ENCODE peak calls at places on chromosomes 13 and 19, in four cellular contexts. O, C, L and F are unnamed samples.

GRCh38 chr13:96090240-96091101 is 564 bp downstream of the HS6ST3 start:
- DNase-seq in O (no peak), C (peak; percentile 15), L (peak; percentile 13), F (peak; percentile 11)

GRCh38 chr13:38530492-38530891 is 156.4 kb upstream of the FREM2 start:
- DNase-seq in O (no peak), C (no peak), L (peak; percentile 43), F (no peak)

GRCh38 chr13:101346942-101347728 is 69.2 kb downstream of the NALCN start:
- DNase-seq in O (no peak), C (no peak), L (peak; percentile 49), F (no peak)

GRCh38 chr19:30719189-30719990 is 347.2 kb downstream of the ZNF536 start:
- DNase-seq in O (no peak), C (peak; percentile 60), L (peak; percentile 18), F (no peak)

GRCh38 chr13:52447354-52447753 is 3.1 kb downstream of the VPS36 start:
- DNase-seq in O (no peak), C (no peak), L (no peak), F (no peak)

GRCh38 chr13:50107205-50107604 is 92.0 kb downstream of the KCNRG start:
- DNase-seq in O (no peak), C (no peak), L (no peak), F (no peak)

GRCh38 chr19:42268704-42269517 is at the start of gene CIC:
- DNase-seq in O (peak; percentile 99), C (peak; percentile 100), L (peak; percentile 100), F (peak; percentile 100)

GRCh38 chr13:103371271-103371670 is 305.1 kb upstream of the SLC10A2 start:
- DNase-seq in O (no peak), C (no peak), L (peak; percentile 3), F (no peak)

GRCh38 chr13:110448677-110449076 is 112.8 kb downstream of the RAB20 start:
- DNase-seq in O (no peak), C (no peak), L (no peak), F (no peak)

GRCh38 chr19:45567609-45568008 is 17.0 kb downstream of the OPA3 start:
- DNase-seq in O (no peak), C (no peak), L (no peak), F (no peak)

GRCh38 chr13:96984061-96984508 is 10.2 kb downstream of the OXGR1 start:
- DNase-seq in O (peak; percentile 66), C (no peak), L (peak; percentile 45), F (no peak)

GRCh38 chr13:33351324-33351723 is 65.8 kb upstream of the STARD13 start:
- DNase-seq in O (no peak), C (no peak), L (peak; percentile 83), F (no peak)

GRCh38 chr19:46970815-46971214 is 48.8 kb upstream of the NPAS1 start:
- DNase-seq in O (no peak), C (no peak), L (peak; percentile 86), F (no peak)

GRCh38 chr19:3031607-3031867 is 2.5 kb upstream of the TLE2 start:
- DNase-seq in O (no peak), C (no peak), L (no peak), F (no peak)

GRCh38 chr13:61095885-61096284 is 319.8 kb downstream of the PCDH20 start:
- DNase-seq in O (no peak), C (no peak), L (no peak), F (no peak)

GRCh38 chr13:59680429-59681024 is 483.2 kb downstream of the DIAPH3 start:
- DNase-seq in O (peak; percentile 38), C (no peak), L (peak; percentile 55), F (no peak)